ENCODE peak calls at places on chromosome 4, in nine cellular contexts. P is lower leg skin; G is fibroblast of pulmonary artery; V is neuronal stem cell; Q is stimulated activated CD4-positive, alpha-beta T cell treated with anti-CD3 and anti-CD28 coated beads, Interleukin-15, amount 100 ng/mL, for 1 hour; W is ureter; O is IMR-90; E is fibroblast of the conjunctiva; I is activated effector memory CD4-positive, alpha-beta T cell treated with anti-CD3 and anti-CD28 coated beads, Interleukin-2, amount 50 U/mL, for 16 hours. A is an unnamed sample.

GRCh38 chr4:37383579-37384229 is 139.2 kb downstream of the NWD2 start:
- DNase-seq in Q (no peak), E (peak), W (no peak), I (no peak), V (peak), G (peak), O (peak), P (no peak), A (no peak)

GRCh38 chr4:121096629-121097028 is 24.3 kb upstream of the NDNF start:
- DNase-seq in E (peak), I (no peak), W (no peak), P (no peak), G (peak), Q (no peak), V (peak), O (peak), A (no peak)

GRCh38 chr4:7764466-7764865 is 175.2 kb downstream of the AFAP1 start:
- DNase-seq in P (no peak), Q (no peak), I (no peak), G (no peak), W (no peak), O (no peak), E (no peak), V (no peak), A (no peak)

GRCh38 chr4:167233523-167234387 is 539 bp downstream of the SPOCK3 start:
- DNase-seq in G (peak), V (peak), W (no peak), I (no peak), Q (no peak), E (no peak), O (no peak), P (no peak), A (no peak)

GRCh38 chr4:25879091-25879584 is 16.4 kb upstream of the SEL1L3 start:
- DNase-seq in Q (no peak), I (no peak), O (no peak), V (no peak), E (no peak), G (no peak), P (no peak), W (no peak), A (no peak)

GRCh38 chr4:74948279-74948678 is 15.4 kb downstream of the PARM1 start:
- DNase-seq in P (no peak), E (no peak), I (no peak), O (no peak), W (no peak), V (no peak), G (no peak), Q (no peak), A (no peak)

GRCh38 chr4:67054901-67055300 is 490.4 kb downstream of the CENPC start:
- DNase-seq in P (no peak), Q (no peak), E (no peak), W (no peak), V (no peak), O (no peak), I (no peak), G (no peak), A (no peak)

GRCh38 chr4:184283659-184284335 is 66.1 kb upstream of the ENPP6 start:
- DNase-seq in P (no peak), V (no peak), Q (no peak), W (no peak), E (no peak), G (no peak), O (no peak), I (no peak), A (no peak)

GRCh38 chr4:158786155-158786581 is 17.3 kb downstream of the FNIP2 start:
- DNase-seq in E (no peak), P (no peak), I (no peak), W (no peak), G (no peak), O (peak), Q (no peak), V (no peak), A (no peak)

GRCh38 chr4:73103799-73104503 is 34.4 kb upstream of the COX18 start:
- DNase-seq in E (no peak), W (no peak), V (no peak), Q (no peak), P (no peak), G (peak), I (no peak), O (peak), A (no peak)

GRCh38 chr4:3527101-3527913 is 4.9 kb downstream of the LRPAP1 start:
- DNase-seq in E (no peak), V (no peak), G (no peak), I (peak), W (no peak), O (no peak), P (peak), Q (no peak), A (no peak)

A was measured in lung.